ENCODE peak calls at places on chromosome 20, in seven cellular contexts. L is stimulated activated CD4-positive, alpha-beta T cell treated with anti-CD3 and anti-CD28 coated beads, Interleukin-2, amount 100 ng/mL, for 24 hours; Z is midbrain; J is fibroblast of the aortic adventitia; U is fibroblast of pulmonary artery; A is H1; G is psoas muscle. I is an unnamed sample.

GRCh38 chr20:31652917-31653385 is 15.2 kb downstream of the COX4I2 start:
- DNase-seq in G (no peak), L (no peak), A (no peak), Z (no peak), U (peak; percentile 64), J (peak; percentile 86), I (no peak)

GRCh38 chr20:46062621-46063020 is 27.1 kb downstream of the NCOA5 start:
- DNase-seq in L (no peak), U (no peak), G (no peak), Z (no peak), J (no peak), A (no peak), I (no peak)

GRCh38 chr20:47897461-47897860 is 112.2 kb upstream of the SULF2 start:
- DNase-seq in U (no peak), Z (no peak), J (no peak), A (no peak), L (no peak), G (no peak), I (no peak)

GRCh38 chr20:41540916-41541315 is 77.3 kb downstream of the CHD6 start:
- DNase-seq in L (no peak), J (peak; percentile 37), G (no peak), U (no peak), Z (no peak), A (no peak), I (no peak)

GRCh38 chr20:32984196-32984595 is 20.0 kb downstream of the SUN5 start:
- DNase-seq in L (no peak), Z (peak; percentile 78), U (no peak), A (no peak), G (no peak), J (no peak), I (no peak)

GRCh38 chr20:44051661-44052000 is 135.4 kb downstream of the JPH2 start:
- DNase-seq in A (no peak), J (no peak), L (no peak), U (no peak), G (no peak), Z (no peak), I (no peak)

GRCh38 chr20:62310757-62311121 is 7.9 kb downstream of the ADRM1 start:
- DNase-seq in J (no peak), G (no peak), U (no peak), Z (no peak), L (no peak), A (no peak), I (no peak)

GRCh38 chr20:1920826-1921225 is 25.6 kb downstream of the SIRPA start:
- DNase-seq in U (no peak), J (no peak), A (no peak), Z (no peak), L (no peak), G (no peak), I (no peak)

GRCh38 chr20:36153754-36154695 is 515 bp upstream of the EPB41L1 start:
- DNase-seq in Z (peak; percentile 83), G (peak; percentile 86), A (no peak), L (peak; percentile 64), J (peak; percentile 57), U (peak; percentile 61), I (peak; percentile 75)

GRCh38 chr20:24095753-24096152 is 107.2 kb upstream of the GGTLC1 start:
- DNase-seq in G (no peak), U (no peak), J (no peak), A (no peak), L (no peak), Z (no peak), I (no peak)

GRCh38 chr20:841568-842546 is 8.3 kb downstream of the FAM110A start:
- DNase-seq in J (no peak), G (no peak), U (no peak), A (no peak), L (no peak), Z (no peak), I (no peak)

GRCh38 chr20:14757728-14758127 is 420.3 kb upstream of the FLRT3 start:
- DNase-seq in J (no peak), U (no peak), L (no peak), G (no peak), Z (no peak), A (no peak), I (no peak)

GRCh38 chr20:48201881-48202280 is 416.6 kb upstream of the SULF2 start:
- DNase-seq in L (no peak), U (no peak), J (no peak), Z (no peak), A (no peak), G (peak; percentile 12), I (no peak)

GRCh38 chr20:35820715-35821114 is 48.9 kb downstream of the PHF20 start:
- DNase-seq in U (peak; percentile 35), L (no peak), Z (no peak), J (peak; percentile 44), G (no peak), A (no peak), I (peak; percentile 57)

GRCh38 chr20:3189561-3190131 is 14.8 kb downstream of the DDRGK1 start:
- DNase-seq in U (no peak), L (no peak), Z (no peak), J (no peak), G (peak; percentile 16), A (no peak), I (no peak)

GRCh38 chr20:5714261-5715041 is 35.8 kb upstream of the SHLD1 start:
- DNase-seq in J (no peak), A (no peak), Z (no peak), U (peak; percentile 94), L (peak; percentile 31), G (no peak), I (peak; percentile 85)

GRCh38 chr20:41185013-41185757 is 47.8 kb downstream of the PLCG1 start:
- DNase-seq in Z (peak; percentile 78), A (no peak), U (no peak), G (peak; percentile 78), J (no peak), L (no peak), I (no peak)

GRCh38 chr20:2210646-2211556 is 84.9 kb upstream of the TGM3 start:
- DNase-seq in L (no peak), G (no peak), J (peak; percentile 88), Z (no peak), U (peak; percentile 89), A (no peak), I (peak; percentile 30)

GRCh38 chr20:58349586-58349985 is 39.4 kb upstream of the VAPB start:
- DNase-seq in Z (no peak), A (no peak), L (no peak), J (peak; percentile 59), G (no peak), U (peak; percentile 56), I (peak; percentile 68)

GRCh38 chr20:57613481-57613921 is 6.7 kb downstream of the ZBP1 start:
- DNase-seq in J (no peak), G (peak; percentile 9), A (no peak), L (no peak), U (no peak), Z (no peak), I (no peak)

GRCh38 chr20:58433759-58434158 is 44.7 kb downstream of the VAPB start:
- DNase-seq in A (no peak), J (peak; percentile 74), Z (no peak), U (peak; percentile 76), L (no peak), G (no peak), I (peak; percentile 83)